ENCODE peak calls at places on chromosomes 11 and 22, in six cellular contexts. K, Q, B, E, S and F are unnamed samples.

GRCh38 chr11:72821221-72821919 is 7.2 kb downstream of the ATG16L2 start:
- DNase-seq in K (peak; percentile 53), Q (peak; percentile 61), B (no peak), E (no peak), S (no peak), F (no peak)

GRCh38 chr11:78205256-78205655 is 16.5 kb downstream of the USP35 start:
- DNase-seq in K (no peak), Q (no peak), B (no peak), E (no peak), S (no peak), F (no peak)

GRCh38 chr22:35183917-35184316 is 73.4 kb upstream of the HMGXB4 start:
- DNase-seq in K (no peak), Q (no peak), B (no peak), E (no peak), S (no peak), F (no peak)

GRCh38 chr11:91305402-91305801 is 919.2 kb upstream of the FAT3 start:
- DNase-seq in K (no peak), Q (no peak), B (no peak), E (no peak), S (no peak), F (no peak)

GRCh38 chr11:116557261-116557660 is 215.5 kb downstream of the BUD13 start:
- DNase-seq in K (no peak), Q (no peak), B (peak; percentile 43), E (no peak), S (no peak), F (no peak)

GRCh38 chr11:118612378-118612777 is 5.0 kb downstream of the PHLDB1 start:
- DNase-seq in K (no peak), Q (no peak), B (no peak), E (no peak), S (no peak), F (no peak)

GRCh38 chr22:49972163-49973017 is 11.8 kb downstream of the PIM3 start:
- DNase-seq in K (peak; percentile 22), Q (peak; percentile 45), B (peak; percentile 48), E (no peak), S (no peak), F (no peak)

GRCh38 chr11:126061707-126062678 is 673 bp downstream of the CDON start:
- DNase-seq in K (no peak), Q (peak; percentile 74), B (peak; percentile 56), E (no peak), S (peak; percentile 66), F (no peak)

GRCh38 chr22:29344137-29344536 is 28.6 kb upstream of the RASL10A start:
- DNase-seq in K (no peak), Q (no peak), B (peak; percentile 76), E (no peak), S (peak; percentile 12), F (no peak)

GRCh38 chr11:113096661-113097060 is 135.4 kb downstream of the NCAM1 start:
- DNase-seq in K (no peak), Q (no peak), B (no peak), E (no peak), S (no peak), F (no peak)

GRCh38 chr11:102513869-102514268 is 16.7 kb downstream of the MMP7 start:
- DNase-seq in K (no peak), Q (no peak), B (no peak), E (no peak), S (no peak), F (peak; percentile 11)

GRCh38 chr11:17521106-17521900 is 22.9 kb downstream of the USH1C start:
- DNase-seq in K (no peak), Q (no peak), B (no peak), E (no peak), S (no peak), F (no peak)

GRCh38 chr11:17518366-17518765 is 25.9 kb downstream of the USH1C start:
- DNase-seq in K (no peak), Q (no peak), B (no peak), E (no peak), S (no peak), F (no peak)

GRCh38 chr11:17517186-17517585 is 27.0 kb downstream of the USH1C start:
- DNase-seq in K (no peak), Q (no peak), B (no peak), E (no peak), S (no peak), F (no peak)

GRCh38 chr11:17519486-17519885 is 24.7 kb downstream of the USH1C start:
- DNase-seq in K (no peak), Q (no peak), B (no peak), E (no peak), S (no peak), F (no peak)

DNA sequence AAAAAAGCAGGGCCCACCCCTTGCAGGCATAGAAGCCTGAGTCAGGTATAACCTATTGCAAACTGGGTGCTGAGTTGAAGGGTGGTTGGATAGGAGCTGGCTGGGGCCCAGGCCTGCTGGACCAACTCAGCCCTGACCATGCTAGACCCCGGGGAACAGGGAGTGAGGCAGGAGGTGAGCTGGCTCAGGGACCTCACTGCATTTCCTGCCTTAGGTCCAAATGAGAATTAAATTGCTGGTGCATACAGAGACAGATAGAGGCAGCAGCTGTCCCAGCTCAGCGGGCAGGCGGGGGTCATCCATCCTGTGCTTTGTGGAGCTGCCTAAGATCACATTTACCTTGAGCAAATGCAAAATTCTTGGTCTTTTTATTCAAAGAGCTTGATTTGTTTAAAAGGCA is 25.2 kb downstream of the USH1C start:
- DNase-seq in K (no peak), Q (no peak), B (no peak), E (no peak), S (no peak), F (no peak)
- TF ChIP-seq CTCF in K (no peak), Q (no peak), B (no peak), E (no peak), S (no peak), F (no peak)

GRCh38 chr11:83682645-83682973 is 396.4 kb upstream of the CCDC90B start:
- DNase-seq in K (no peak), Q (no peak), B (no peak), E (no peak), S (no peak), F (no peak)
- H3K27ac ChIP-seq in K (no peak overlapping the region), Q (no peak overlapping the region), B (no peak overlapping the region), E (no peak overlapping the region), S (no peak overlapping the region), F (no peak overlapping the region)

GRCh38 chr22:19779011-19779421 is 18.4 kb downstream of the TBX1 start:
- DNase-seq in K (no peak), Q (no peak), B (no peak), E (no peak), S (no peak), F (no peak)
- TF ChIP-seq GABPA in K (no peak), Q (no peak), B (no peak), E (no peak), S (no peak), F (no peak)

GRCh38 chr22:17912942-17913704 is 111.2 kb downstream of the MICAL3 start:
- DNase-seq in K (no peak), Q (no peak), B (no peak), E (no peak), S (no peak), F (no peak)

GRCh38 chr22:17911312-17911705 is 113.1 kb downstream of the MICAL3 start:
- DNase-seq in K (no peak), Q (no peak), B (no peak), E (no peak), S (no peak), F (no peak)

GRCh38 chr22:17911887-17912286 is 112.5 kb downstream of the MICAL3 start:
- DNase-seq in K (no peak), Q (no peak), B (no peak), E (no peak), S (no peak), F (no peak)

GRCh38 chr22:17907731-17908051 is 116.7 kb downstream of the MICAL3 start:
- DNase-seq in K (no peak), Q (no peak), B (no peak), E (no peak), S (no peak), F (no peak)

DNA sequence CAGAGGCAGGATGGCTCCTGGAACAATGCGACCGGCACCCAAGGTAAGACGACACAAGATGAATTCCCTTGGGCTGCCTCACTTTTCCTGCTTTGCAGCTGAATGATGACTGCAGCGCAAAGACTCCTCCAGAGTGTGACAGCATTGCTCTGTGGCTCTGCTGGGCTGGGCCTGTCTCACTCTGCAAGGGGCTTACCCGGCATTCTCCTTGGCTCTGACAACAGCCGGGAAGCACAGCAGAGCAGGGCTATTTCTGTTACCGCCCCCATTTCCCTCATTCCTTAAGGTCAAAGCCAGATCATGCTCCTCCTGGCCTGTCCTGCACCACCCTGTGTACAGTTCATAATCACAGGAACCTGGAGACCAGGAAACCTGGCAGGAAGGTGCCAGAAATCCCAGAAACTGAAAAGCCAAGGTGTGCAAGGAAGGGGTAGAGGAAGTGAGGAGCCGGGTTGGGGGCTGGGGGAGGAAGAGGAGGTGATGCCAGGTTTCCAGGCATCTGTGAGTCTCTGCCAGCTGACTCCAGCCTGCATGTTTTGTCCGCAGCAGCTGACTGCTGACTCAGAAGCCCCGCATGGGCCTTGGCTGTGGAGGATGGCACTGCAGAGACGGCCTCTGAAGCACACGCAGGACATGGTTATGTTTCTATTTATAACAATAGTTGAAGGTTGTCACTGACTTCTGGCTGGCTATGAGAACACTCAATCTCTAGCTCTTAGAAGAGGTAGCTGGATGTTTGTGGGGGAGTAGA is 113.6 kb downstream of the MICAL3 start:
- DNase-seq in K (peak; percentile 31), Q (peak; percentile 55), B (peak; percentile 68), E (no peak), S (no peak), F (no peak)
- TF ChIP-seq CTCF in K (peak; percentile 57), Q (peak; percentile 35), B (peak; percentile 66), E (no peak), S (peak; percentile 61), F (no peak)

GRCh38 chr11:12770966-12771597 is 96.9 kb downstream of the TEAD1 start:
- DNase-seq in K (no peak), Q (no peak), B (no peak), E (no peak), S (no peak), F (no peak)
- H3K27ac ChIP-seq in K (no peak overlapping the region), Q (no peak overlapping the region), B (peak overlapping the region; percentile 62), E (no peak overlapping the region), S (no peak overlapping the region), F (no peak overlapping the region)

GRCh38 chr11:8933931-8934330 is 1.2 kb upstream of the C11orf16 start:
- DNase-seq in K (no peak), Q (no peak), B (no peak), E (no peak), S (no peak), F (no peak)
- TF ChIP-seq GABPA in K (no peak), Q (no peak), B (no peak), E (no peak), S (no peak), F (no peak)

DNA sequence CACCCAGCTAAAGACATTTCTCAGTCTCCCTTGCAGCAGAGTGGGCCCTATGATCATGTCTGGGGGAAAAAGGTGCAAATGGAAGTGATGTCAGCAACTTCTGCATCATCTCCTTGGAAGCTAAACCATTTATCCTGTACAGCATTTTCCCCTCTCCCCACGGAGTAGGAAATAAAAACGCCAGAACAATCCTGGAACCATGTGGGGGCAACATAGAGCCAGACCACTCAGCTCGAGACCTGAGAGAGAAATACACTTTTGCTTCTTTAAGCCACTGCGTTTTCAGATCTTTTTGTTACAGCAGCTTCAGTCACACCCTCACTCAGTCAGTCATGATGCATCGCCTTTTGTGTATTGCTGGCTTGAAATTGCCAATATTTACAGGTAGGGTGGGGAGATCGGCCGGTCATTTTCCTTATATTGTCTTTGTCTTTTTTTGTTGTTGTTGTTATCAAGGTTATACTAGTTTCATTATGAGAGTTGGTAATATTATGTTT is 9.1 kb upstream of the RAC2 start:
- DNase-seq in K (no peak), Q (no peak), B (no peak), E (no peak), S (no peak), F (no peak)
- TF ChIP-seq CTCF in K (no peak), Q (no peak), B (peak; percentile 25), E (no peak), S (no peak), F (no peak)